ENCODE peak calls at places on chromosomes 5 and 9, in five cellular contexts. C is left ventricle myocardium inferior, L is RWPE1, H is heart left ventricle, P is NCI-H460. S is an unnamed sample.

GRCh38 chr9:19976226-19976625 is 187.4 kb upstream of the SLC24A2 start:
- DNase-seq in H (no peak), L (peak), P (no peak), C (no peak), S (peak)

GRCh38 chr5:83172655-83173054 is 95.3 kb downstream of the XRCC4 start:
- DNase-seq in H (no peak), P (no peak), C (no peak), L (no peak), S (peak)

GRCh38 chr9:87685871-87686519 is 39.9 kb upstream of the CTSL start:
- DNase-seq in L (no peak), C (no peak), H (no peak), P (no peak), S (peak)

GRCh38 chr9:34777667-34778066 is 67.7 kb upstream of the CCL21 start:
- DNase-seq in P (no peak), C (no peak), L (no peak), H (no peak), S (no peak)

GRCh38 chr5:137605377-137605776 is 106.3 kb upstream of the SPOCK1 start:
- DNase-seq in P (peak), H (no peak), C (no peak), L (peak), S (peak)

GRCh38 chr9:108640211-108640610 is 215.6 kb downstream of the ACTL7B start:
- DNase-seq in C (no peak), L (no peak), H (no peak), P (no peak), S (no peak)

GRCh38 chr9:134868751-134869553 is 11.7 kb upstream of the FCN2 start:
- DNase-seq in L (no peak), C (no peak), P (no peak), H (no peak), S (no peak)

GRCh38 chr9:104802110-104802509 is 38.2 kb downstream of the NIPSNAP3B start:
- DNase-seq in H (no peak), C (no peak), P (no peak), L (no peak), S (no peak)

GRCh38 chr9:131733601-131734061 is 6.2 kb downstream of the RAPGEF1 start:
- DNase-seq in P (no peak), L (peak), H (no peak), C (no peak), S (peak)

GRCh38 chr9:87322840-87323635 is 174.6 kb upstream of the DAPK1 start:
- DNase-seq in L (peak), H (no peak), P (no peak), C (no peak), S (no peak)

GRCh38 chr5:180628827-180629702 is 20.3 kb downstream of the FLT4 start:
- DNase-seq in H (peak), L (no peak), P (no peak), C (no peak), S (no peak)

GRCh38 chr5:123036391-123037103 is at the start of gene PPIC:
- DNase-seq in C (peak), H (peak), P (peak), L (peak), S (peak)

GRCh38 chr9:14660721-14661120 is 32.5 kb downstream of the ZDHHC21 start:
- DNase-seq in P (no peak), L (no peak), C (no peak), H (no peak), S (no peak)

GRCh38 chr5:78360674-78361225 is 333 bp downstream of the SCAMP1 start:
- DNase-seq in C (peak), P (no peak), L (peak), H (peak), S (no peak)

GRCh38 chr5:15719784-15720183 is 219.8 kb downstream of the FBXL7 start:
- DNase-seq in L (no peak), H (no peak), C (no peak), P (no peak), S (peak)

GRCh38 chr5:161030219-161030618 is 178.2 kb upstream of the ATP10B start:
- DNase-seq in H (no peak), C (no peak), L (no peak), P (no peak), S (no peak)

GRCh38 chr5:80654054-80654390 is 430 bp upstream of the MSH3 start:
- DNase-seq in L (peak), H (peak), C (no peak), P (no peak), S (no peak)

GRCh38 chr5:52811067-52811749 is 23.5 kb downstream of the ITGA1 start:
- DNase-seq in L (no peak), P (peak), C (no peak), H (no peak), S (peak)

GRCh38 chr9:137365552-137366444 is 57.2 kb downstream of the EXD3 start:
- DNase-seq in P (no peak), C (no peak), L (no peak), H (no peak), S (no peak)

GRCh38 chr5:125609011-125609410 is 814.2 kb upstream of the GRAMD2B start:
- DNase-seq in L (no peak), H (no peak), C (no peak), P (no peak), S (no peak)

GRCh38 chr5:107486489-107486888 is 184.2 kb downstream of the EFNA5 start:
- DNase-seq in H (no peak), C (no peak), L (peak), P (no peak), S (peak)

GRCh38 chr5:140084466-140084865 is 29.4 kb upstream of the PURA start:
- DNase-seq in H (no peak), C (peak), P (no peak), L (no peak), S (no peak)

GRCh38 chr5:57172466-57172961 is 1.3 kb upstream of the GPBP1 start:
- DNase-seq in P (no peak), H (no peak), L (peak), C (no peak), S (peak)

GRCh38 chr9:93308676-93309075 is 124.7 kb downstream of the WNK2 start:
- DNase-seq in C (no peak), P (no peak), H (no peak), L (no peak), S (no peak)